ENCODE peak calls at places on chromosomes 13 and 19, in eight cellular contexts. K is Caco-2; E is dorsolateral prefrontal cortex; J is stimulated activated CD4-positive, alpha-beta T cell treated with anti-CD3 and anti-CD28 coated beads, Interleukin-1b, Interleukin-23, amount 100 ng/mL, for 24 hours; T is HCEC 1CT; R is HT1080; S is activated naive CD4-positive, alpha-beta T cell treated with anti-CD3 and anti-CD28 coated beads for 36 hours; X is NCI-H226. Y is an unnamed sample.

GRCh38 chr19:16168465-16169081 is 4.8 kb downstream of the CIB3 start:
- DNase-seq in X (peak; percentile 49), R (no peak), K (no peak), T (no peak), E (no peak), J (no peak), S (no peak), Y (no peak)

GRCh38 chr13:44117351-44117750 is 237.6 kb downstream of the LACC1 start:
- DNase-seq in S (no peak), K (no peak), T (no peak), J (no peak), X (no peak), R (peak; percentile 18), E (no peak), Y (no peak)

GRCh38 chr19:2974342-2974932 is 2.9 kb upstream of the TLE6 start:
- DNase-seq in X (peak; percentile 14), T (no peak), S (no peak), R (no peak), J (no peak), K (no peak), E (no peak), Y (no peak)

GRCh38 chr19:19406878-19407639 is 1.6 kb downstream of the GATAD2A start:
- DNase-seq in T (peak; percentile 44), K (peak; percentile 58), J (peak; percentile 40), E (peak; percentile 57), R (peak; percentile 52), S (peak; percentile 78), X (peak; percentile 24), Y (peak; percentile 69)

GRCh38 chr13:46206138-46206537 is 5.6 kb upstream of the LRRC63 start:
- DNase-seq in K (no peak), S (no peak), X (no peak), T (no peak), J (no peak), R (no peak), E (no peak), Y (no peak)

GRCh38 chr13:111874981-111875380 is 192.0 kb upstream of the SOX1 start:
- DNase-seq in S (no peak), K (no peak), X (no peak), E (no peak), R (no peak), J (no peak), T (no peak), Y (no peak)

GRCh38 chr13:112690242-112690943 is 555 bp downstream of the ATP11A start:
- DNase-seq in K (peak; percentile 59), S (peak; percentile 41), X (no peak), E (no peak), R (no peak), J (peak; percentile 17), T (no peak), Y (no peak)

GRCh38 chr13:110616103-110617101 is 1.1 kb downstream of the NAXD start:
- DNase-seq in E (no peak), X (no peak), K (peak; percentile 54), S (peak; percentile 48), J (peak; percentile 26), R (peak; percentile 51), T (peak; percentile 30), Y (no peak)

GRCh38 chr13:41774605-41775218 is 186.2 kb downstream of the VWA8 start:
- DNase-seq in J (no peak), K (no peak), S (no peak), E (no peak), X (no peak), T (no peak), R (no peak), Y (no peak)

GRCh38 chr13:78875792-78876580 is 217.0 kb upstream of the OBI1 start:
- DNase-seq in J (no peak), X (no peak), R (peak; percentile 7), E (no peak), K (peak; percentile 18), S (peak; percentile 34), T (no peak), Y (no peak)

GRCh38 chr13:20974981-20975585 is 72.5 kb upstream of the XPO4 start:
- DNase-seq in S (no peak), J (no peak), X (no peak), K (no peak), T (no peak), E (no peak), R (no peak), Y (no peak)

GRCh38 chr19:16571283-16571682 is 932 bp downstream of the SLC35E1 start:
- DNase-seq in T (no peak), E (no peak), J (no peak), K (no peak), X (no peak), S (no peak), R (no peak), Y (no peak)

GRCh38 chr13:69287050-69287698 is 820.5 kb upstream of the ATXN8OS start:
- DNase-seq in X (no peak), K (no peak), S (no peak), R (peak; percentile 20), T (no peak), E (no peak), J (no peak), Y (no peak)

GRCh38 chr13:79404985-79405384 is 1.1 kb downstream of the RBM26 start:
- DNase-seq in T (no peak), S (peak; percentile 62), E (no peak), K (no peak), X (no peak), R (no peak), J (no peak), Y (no peak)

GRCh38 chr13:48560657-48561337 is 27.9 kb upstream of the RCBTB2 start:
- DNase-seq in J (no peak), X (no peak), R (no peak), E (no peak), S (no peak), K (no peak), T (no peak), Y (no peak)

GRCh38 chr13:110922506-110922905 is 7.6 kb upstream of the ANKRD10 start:
- DNase-seq in K (no peak), E (no peak), R (no peak), T (no peak), J (no peak), X (no peak), S (no peak), Y (no peak)

GRCh38 chr13:45055198-45055901 is 65.0 kb upstream of the GTF2F2 start:
- DNase-seq in E (peak; percentile 49), J (peak; percentile 58), T (peak; percentile 92), K (no peak), S (peak; percentile 86), R (peak; percentile 95), X (peak; percentile 94), Y (no peak)

GRCh38 chr13:20016649-20017364 is 58.3 kb downstream of the ZMYM2 start:
- DNase-seq in X (no peak), S (no peak), R (no peak), T (no peak), K (no peak), E (no peak), J (no peak), Y (no peak)

GRCh38 chr19:14511245-14511625 is 7.0 kb downstream of the DNAJB1 start:
- DNase-seq in X (no peak), J (no peak), T (no peak), K (no peak), S (no peak), R (peak; percentile 54), E (no peak), Y (no peak)

GRCh38 chr13:98480915-98481510 is 95.9 kb downstream of the STK24 start:
- DNase-seq in T (no peak), K (no peak), X (no peak), E (no peak), J (peak; percentile 32), R (no peak), S (peak; percentile 63), Y (no peak)

GRCh38 chr19:18428837-18429674 is 8.9 kb downstream of the ISYNA1 start:
- DNase-seq in J (peak; percentile 65), K (no peak), R (peak; percentile 75), E (peak; percentile 76), S (peak; percentile 77), X (peak; percentile 66), T (peak; percentile 71), Y (peak; percentile 85)

GRCh38 chr13:44976196-44976595 is 13.1 kb downstream of the NUFIP1 start:
- DNase-seq in J (no peak), E (no peak), X (no peak), S (no peak), T (no peak), R (no peak), K (no peak), Y (no peak)

GRCh38 chr13:36418022-36418805 is 14.1 kb upstream of the CCNA1 start:
- DNase-seq in R (peak; percentile 91), T (peak; percentile 68), S (peak; percentile 19), X (peak; percentile 72), E (no peak), K (no peak), J (no peak), Y (no peak)

GRCh38 chr19:17338440-17339078 is 1.2 kb downstream of the GTPBP3 start:
- DNase-seq in R (no peak), E (no peak), X (no peak), J (no peak), T (no peak), S (no peak), K (no peak), Y (no peak)

GRCh38 chr19:58305932-58306323 is 751 bp downstream of the ERVK3-1 start:
- DNase-seq in X (no peak), J (no peak), E (no peak), K (peak; percentile 12), S (no peak), T (no peak), R (peak; percentile 14), Y (no peak)

GRCh38 chr19:34386645-34387445 is 17.4 kb upstream of the PDCD2L start:
- DNase-seq in R (no peak), K (no peak), E (no peak), S (no peak), X (no peak), J (no peak), T (no peak), Y (no peak)

GRCh38 chr19:11064831-11065303 is 24.4 kb upstream of the LDLR start:
- DNase-seq in K (no peak), T (no peak), X (peak; percentile 36), R (no peak), S (no peak), J (no peak), E (no peak), Y (no peak)

GRCh38 chr19:42088471-42089190 is 12.7 kb downstream of the ZNF574 start:
- DNase-seq in S (no peak), K (no peak), R (peak; percentile 87), T (peak; percentile 61), J (no peak), E (no peak), X (peak; percentile 48), Y (no peak)

GRCh38 chr13:94617389-94618000 is 15.8 kb downstream of the GPR180 start:
- DNase-seq in X (no peak), S (peak; percentile 43), R (no peak), J (no peak), K (peak; percentile 47), T (peak; percentile 15), E (no peak), Y (peak; percentile 61)

Y was measured in cerebellar cortex.